ENCODE peak calls at places on chromosomes 4 and X, in ten cellular contexts. Z, A, D, F, J, W, M, L, G and Y are unnamed samples.

GRCh38 chr4:25970691-25971427 is 56.8 kb downstream of the SMIM20 start:
- DNase-seq in F (no peak), W (no peak), A (no peak), L (no peak), G (no peak), J (peak), M (no peak), D (no peak), Z (no peak), Y (no peak)

GRCh38 chrX:113929004-113929403 is 654.9 kb upstream of the HTR2C start:
- DNase-seq in A (peak), D (peak), G (no peak), Z (no peak), J (peak), F (peak), M (no peak), W (no peak), L (no peak), Y (peak)

GRCh38 chrX:38112566-38112965 is 106.2 kb downstream of the SYTL5 start:
- DNase-seq in L (no peak), F (no peak), Z (no peak), J (no peak), W (no peak), A (no peak), D (no peak), G (no peak), M (no peak), Y (no peak)

GRCh38 chr4:76951333-76952033 is 1.9 kb downstream of the SEPTIN11 start:
- DNase-seq in J (peak), L (no peak), G (no peak), F (no peak), W (no peak), D (no peak), A (no peak), M (no peak), Z (no peak), Y (no peak)

GRCh38 chrX:71214604-71215334 is 8.3 kb upstream of the GJB1 start:
- DNase-seq in G (no peak), F (no peak), L (no peak), D (no peak), M (no peak), Z (no peak), J (no peak), W (no peak), A (no peak), Y (no peak)

GRCh38 chrX:2928127-2928582 is 984 bp downstream of the ARSD start:
- DNase-seq in F (peak), A (peak), L (no peak), Z (no peak), G (no peak), W (no peak), D (peak), J (peak), M (no peak), Y (no peak)

GRCh38 chrX:17474892-17475291 is 99.9 kb downstream of the NHS start:
- DNase-seq in L (no peak), J (peak), W (no peak), D (no peak), M (no peak), Z (no peak), F (no peak), G (no peak), A (no peak), Y (no peak)

GRCh38 chr4:132227349-132228165 is 921.5 kb upstream of the PCDH10 start:
- DNase-seq in A (peak), D (peak), J (peak), F (peak), W (no peak), L (peak), G (no peak), Z (no peak), M (no peak), Y (no peak)

GRCh38 chrX:145817299-145817665 is 347 bp upstream of the SLITRK2 start:
- DNase-seq in F (no peak), L (no peak), M (no peak), W (no peak), Z (no peak), D (no peak), J (peak), G (no peak), A (peak), Y (no peak)

GRCh38 chrX:97132654-97133415 is 249.1 kb downstream of the RPA4 start:
- DNase-seq in D (no peak), F (no peak), Z (no peak), J (peak), L (no peak), W (no peak), A (no peak), M (no peak), G (no peak), Y (no peak)

GRCh38 chr4:77600521-77601451 is 4.8 kb upstream of the CXCL13 start:
- DNase-seq in D (no peak), A (peak), J (peak), F (peak), W (peak), G (no peak), L (no peak), M (peak), Z (no peak), Y (peak)

GRCh38 chr4:108247511-108248088 is 78.9 kb upstream of the LEF1 start:
- DNase-seq in J (no peak), A (no peak), L (no peak), G (no peak), F (no peak), W (no peak), Z (no peak), D (no peak), M (no peak), Y (no peak)

GRCh38 chr4:53189011-53189410 is 176.8 kb downstream of the SCFD2 start:
- DNase-seq in D (no peak), M (no peak), Z (no peak), G (no peak), W (no peak), A (peak), F (peak), J (peak), L (no peak), Y (no peak)

GRCh38 chr4:15001825-15002658 is at the start of gene CPEB2:
- DNase-seq in J (peak), M (peak), G (peak), Z (peak), D (peak), A (peak), L (peak), F (peak), W (peak), Y (peak)

GRCh38 chrX:30748337-30748960 is 95.2 kb downstream of the GK start:
- DNase-seq in Z (no peak), F (no peak), M (no peak), A (no peak), L (no peak), J (no peak), G (no peak), W (no peak), D (no peak), Y (no peak)

GRCh38 chr4:71571346-71571745 is 212.5 kb downstream of the GC start:
- DNase-seq in G (no peak), Z (no peak), D (no peak), F (no peak), L (no peak), J (peak), W (no peak), A (no peak), M (no peak), Y (no peak)